ENCODE peak calls at places on chromosome 7, in six cellular contexts. K is EH, L is stomach, E is T-helper 9 cell, V is spleen, M is NCI-H1105. X is an unnamed sample.

GRCh38 chr7:45647426-45647825 is 73.3 kb downstream of the ADCY1 start:
- DNase-seq in K (no peak), L (no peak), E (no peak), V (no peak), M (no peak), X (peak; percentile 47)

GRCh38 chr7:95590387-95591248 is 5.7 kb downstream of the PDK4 start:
- DNase-seq in K (no peak), L (no peak), E (no peak), V (no peak), M (no peak), X (no peak)

GRCh38 chr7:27992092-27992491 is 188.5 kb downstream of the JAZF1 start:
- DNase-seq in K (no peak), L (no peak), E (no peak), V (no peak), M (no peak), X (no peak)

GRCh38 chr7:111089822-111090426 is 1.0 kb upstream of the LRRN3 start:
- DNase-seq in K (peak; percentile 59), L (no peak), E (no peak), V (no peak), M (peak; percentile 34), X (no peak)

GRCh38 chr7:98626393-98627061 is 9.4 kb downstream of the NPTX2 start:
- DNase-seq in K (no peak), L (no peak), E (no peak), V (no peak), M (no peak), X (peak; percentile 60)

GRCh38 chr7:140605337-140605736 is 35.3 kb downstream of the DENND2A start:
- DNase-seq in K (peak; percentile 61), L (no peak), E (no peak), V (no peak), M (no peak), X (no peak)

GRCh38 chr7:30708983-30709382 is 26.7 kb upstream of the CRHR2 start:
- DNase-seq in K (peak; percentile 13), L (no peak), E (no peak), V (peak; percentile 15), M (no peak), X (no peak)

GRCh38 chr7:90594791-90595317 is 1.3 kb upstream of the CDK14 start:
- DNase-seq in K (peak; percentile 76), L (no peak), E (no peak), V (no peak), M (no peak), X (no peak)

GRCh38 chr7:131057015-131057518 is 270.6 kb upstream of the MKLN1 start:
- DNase-seq in K (peak; percentile 54), L (no peak), E (no peak), V (no peak), M (no peak), X (no peak)

GRCh38 chr7:100801833-100802568 is 25.3 kb downstream of the EPHB4 start:
- DNase-seq in K (peak; percentile 97), L (peak; percentile 75), E (no peak), V (no peak), M (peak; percentile 90), X (no peak)

GRCh38 chr7:88432321-88432720 is 125.6 kb upstream of the STEAP4 start:
- DNase-seq in K (no peak), L (no peak), E (no peak), V (no peak), M (peak; percentile 86), X (no peak)

GRCh38 chr7:115066634-115067033 is 144.7 kb downstream of the MDFIC start:
- DNase-seq in K (no peak), L (no peak), E (no peak), V (no peak), M (no peak), X (no peak)

GRCh38 chr7:32890553-32891045 is 961 bp downstream of the KBTBD2 start:
- DNase-seq in K (peak; percentile 66), L (no peak), E (peak; percentile 15), V (no peak), M (peak; percentile 24), X (no peak)

GRCh38 chr7:26515462-26515861 is 223.8 kb downstream of the SNX10 start:
- DNase-seq in K (no peak), L (peak; percentile 82), E (no peak), V (no peak), M (no peak), X (no peak)

GRCh38 chr7:117011419-117012260 is 58.3 kb downstream of the ST7 start:
- DNase-seq in K (no peak), L (no peak), E (no peak), V (no peak), M (no peak), X (no peak)

GRCh38 chr7:38492010-38492409 is 139.2 kb downstream of the AMPH start:
- DNase-seq in K (no peak), L (no peak), E (no peak), V (no peak), M (no peak), X (no peak)

GRCh38 chr7:5266148-5267028 is 16.4 kb upstream of the SLC29A4 start:
- DNase-seq in K (no peak), L (no peak), E (no peak), V (no peak), M (no peak), X (no peak)